ENCODE peak calls at places on chromosomes 3 and 15, in seven cellular contexts. M, C, R, A, P, I and Q are unnamed samples.

GRCh38 chr3:159852821-159853505 is 135.7 kb upstream of the IL12A start:
- DNase-seq in M (peak; percentile 50), C (no peak), R (peak; percentile 87), A (peak; percentile 60), P (peak; percentile 34), I (no peak), Q (no peak)

GRCh38 chr15:38128389-38128788 is 124.2 kb upstream of the SPRED1 start:
- DNase-seq in M (peak; percentile 68), C (no peak), R (no peak), A (no peak), P (no peak), I (no peak), Q (no peak)

GRCh38 chr3:155202626-155203025 is 90.9 kb downstream of the STRIT1 start:
- DNase-seq in M (peak; percentile 79), C (no peak), R (no peak), A (no peak), P (no peak), I (no peak), Q (no peak)

GRCh38 chr15:29451201-29451781 is 181.7 kb upstream of the NSMCE3 start:
- DNase-seq in M (no peak), C (no peak), R (no peak), A (peak; percentile 78), P (no peak), I (peak; percentile 44), Q (no peak)

GRCh38 chr15:79844221-79844620 is 52.6 kb downstream of the MTHFS start:
- DNase-seq in M (no peak), C (no peak), R (no peak), A (no peak), P (no peak), I (no peak), Q (no peak)

GRCh38 chr3:9949115-9949514 is 3.1 kb downstream of the PRRT3 start:
- DNase-seq in M (no peak), C (no peak), R (no peak), A (no peak), P (no peak), I (no peak), Q (no peak)

GRCh38 chr3:58176185-58176530 is 34.6 kb downstream of the DNASE1L3 start:
- DNase-seq in M (no peak), C (no peak), R (no peak), A (no peak), P (no peak), I (no peak), Q (no peak)

GRCh38 chr15:27482344-27482743 is 511.4 kb downstream of the GABRG3 start:
- DNase-seq in M (no peak), C (no peak), R (no peak), A (no peak), P (no peak), I (no peak), Q (no peak)

GRCh38 chr15:64851503-64851840 is 9.8 kb downstream of the PLEKHO2 start:
- DNase-seq in M (peak; percentile 90), C (no peak), R (no peak), A (peak; percentile 72), P (no peak), I (no peak), Q (no peak)

GRCh38 chr3:187014417-187014864 is 84.1 kb downstream of the ST6GAL1 start:
- DNase-seq in M (no peak), C (no peak), R (no peak), A (no peak), P (no peak), I (no peak), Q (no peak)

GRCh38 chr15:63981596-63982320 is 64.5 kb downstream of the DAPK2 start:
- DNase-seq in M (no peak), C (no peak), R (no peak), A (no peak), P (no peak), I (no peak), Q (no peak)

GRCh38 chr3:46947981-46948791 is 28.4 kb downstream of the CCDC12 start:
- DNase-seq in M (peak; percentile 28), C (peak; percentile 85), R (peak; percentile 82), A (no peak), P (peak; percentile 62), I (peak; percentile 89), Q (peak; percentile 82)

GRCh38 chr3:161108840-161109239 is 3.7 kb upstream of the B3GALNT1 start:
- DNase-seq in M (peak; percentile 80), C (no peak), R (no peak), A (no peak), P (no peak), I (peak; percentile 3), Q (no peak)

GRCh38 chr15:62847900-62848489 is 194.6 kb upstream of the TPM1 start:
- DNase-seq in M (peak; percentile 74), C (no peak), R (no peak), A (peak; percentile 90), P (peak; percentile 79), I (peak; percentile 89), Q (peak; percentile 24)

GRCh38 chr15:70197318-70197944 is 99.7 kb upstream of the TLE3 start:
- DNase-seq in M (no peak), C (no peak), R (no peak), A (no peak), P (no peak), I (no peak), Q (no peak)

GRCh38 chr15:70194266-70194665 is 96.5 kb upstream of the TLE3 start:
- DNase-seq in M (no peak), C (no peak), R (no peak), A (no peak), P (no peak), I (no peak), Q (no peak)

GRCh38 chr15:70196314-70197291 is 98.9 kb upstream of the TLE3 start:
- DNase-seq in M (peak; percentile 92), C (peak; percentile 41), R (peak; percentile 71), A (peak; percentile 91), P (peak; percentile 89), I (no peak), Q (no peak)

GRCh38 chr15:70195171-70195807 is 97.6 kb upstream of the TLE3 start:
- DNase-seq in M (no peak), C (no peak), R (no peak), A (no peak), P (no peak), I (no peak), Q (no peak)

DNA sequence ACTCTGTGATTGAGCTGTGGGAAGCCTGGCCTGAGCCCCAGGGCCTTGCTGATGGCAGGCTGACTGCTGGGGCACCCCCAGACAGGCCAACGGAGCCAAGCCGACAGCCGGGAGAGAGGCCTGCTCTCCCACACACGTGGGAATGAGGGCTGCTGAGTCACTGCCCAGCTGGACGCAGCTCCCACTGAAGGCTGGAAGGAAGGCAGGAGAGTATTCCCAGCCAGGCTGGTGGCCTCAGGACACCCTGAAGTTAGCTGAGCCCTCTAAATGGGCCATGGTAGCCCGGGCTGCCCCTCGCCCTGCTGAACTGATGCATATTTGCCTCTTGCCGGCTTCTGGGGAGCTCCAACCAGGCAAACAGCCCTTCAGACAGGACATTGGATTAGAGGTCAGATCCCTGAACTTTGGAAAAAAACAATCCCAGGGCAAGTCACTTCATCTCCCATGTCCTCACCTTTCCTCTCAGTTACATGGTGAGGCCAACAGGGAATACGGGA is 98.1 kb upstream of the TLE3 start:
- DNase-seq in M (peak; percentile 96), C (no peak), R (peak; percentile 72), A (no peak), P (peak; percentile 83), I (peak; percentile 20), Q (no peak)
- H3K4me1 ChIP-seq in M (peaks cover 19% of the 10 kb centered on the region), C (peaks cover 3% of the 10 kb centered on the region), R (peaks cover 19% of the 10 kb centered on the region), A (peaks cover 7% of the 10 kb centered on the region), P (peaks cover 46% of the 10 kb centered on the region), I (peaks cover 9% of the 10 kb centered on the region), Q (no peaks in the 10 kb centered on the region)

DNA sequence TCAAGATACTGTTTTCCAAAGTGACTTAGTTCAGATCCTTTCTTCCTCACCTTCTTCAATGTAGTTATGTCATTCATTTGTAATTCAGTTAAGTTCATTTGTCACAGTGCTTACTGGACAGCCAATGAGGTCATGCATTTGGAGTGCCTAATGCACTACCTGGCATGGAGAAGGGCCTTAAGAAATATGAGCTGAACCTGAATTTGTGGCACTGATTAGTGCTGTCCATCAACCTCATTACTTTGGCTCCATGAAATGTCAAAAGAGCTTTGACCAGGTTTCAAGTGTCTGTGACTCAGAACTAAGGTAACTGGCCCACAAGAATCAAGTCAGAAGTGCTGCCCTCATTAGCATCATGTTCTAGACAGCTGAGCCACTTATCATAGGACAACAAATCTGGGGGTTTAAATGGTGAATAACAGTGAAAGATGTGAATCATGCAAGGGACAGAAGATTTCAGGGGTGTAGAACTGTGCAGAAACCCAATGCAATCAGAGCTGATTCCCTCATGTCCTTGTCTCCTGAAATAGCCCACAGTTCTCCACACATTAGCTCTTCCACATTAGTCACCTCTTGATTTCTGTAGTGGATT is 38.5 kb downstream of the CHST2 start:
- DNase-seq in M (no peak), C (no peak), R (no peak), A (no peak), P (no peak), I (no peak), Q (no peak)
- H3K27ac ChIP-seq in M (peak overlapping the region; percentile 4), C (no peak overlapping the region), R (no peak overlapping the region), A (no peak overlapping the region), P (no peak overlapping the region), I (no peak overlapping the region), Q (no peak overlapping the region)

GRCh38 chr3:4583441-4583840 is 90.3 kb downstream of the ITPR1 start:
- DNase-seq in M (no peak), C (no peak), R (no peak), A (peak; percentile 18), P (no peak), I (no peak), Q (no peak)
- H3K4me3 ChIP-seq in M (no peak overlapping the region), C (no peak overlapping the region), R (no peak overlapping the region), A (no peak overlapping the region), P (no peak overlapping the region), I (no peak overlapping the region), Q (no peak overlapping the region)

GRCh38 chr3:142660904-142661303 is 62.9 kb upstream of the TRPC1 start:
- DNase-seq in M (no peak), C (no peak), R (no peak), A (no peak), P (no peak), I (no peak), Q (no peak)
- H3K4me1 ChIP-seq in M (no peaks in the 10 kb centered on the region), C (no peaks in the 10 kb centered on the region), R (no peaks in the 10 kb centered on the region), A (peaks cover 39% of the 10 kb centered on the region), P (peaks cover 22% of the 10 kb centered on the region), I (peaks cover 37% of the 10 kb centered on the region), Q (no peaks in the 10 kb centered on the region)

DNA sequence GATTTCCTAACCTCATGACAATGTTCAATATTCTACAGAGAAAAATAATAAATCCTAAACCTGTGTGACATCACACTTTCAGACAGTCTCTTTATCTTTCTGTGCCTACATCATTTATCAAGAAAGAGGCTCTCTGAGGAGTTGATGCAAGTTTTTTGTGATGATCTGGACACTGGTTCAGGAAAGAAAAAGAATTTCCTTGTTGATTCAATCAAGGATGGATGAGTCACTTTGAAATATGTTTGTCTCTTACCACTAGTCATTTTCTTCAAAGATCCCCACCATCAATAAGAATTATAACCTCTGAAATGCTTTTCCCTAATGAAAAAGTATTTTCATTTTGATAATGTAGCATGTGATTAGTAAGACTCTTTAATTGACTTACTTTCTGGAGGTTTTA is 404.6 kb downstream of the WDR72 start:
- DNase-seq in M (no peak), C (no peak), R (no peak), A (no peak), P (no peak), I (peak; percentile 21), Q (no peak)
- H3K27ac ChIP-seq in M (no peak overlapping the region), C (no peak overlapping the region), R (no peak overlapping the region), A (no peak overlapping the region), P (no peak overlapping the region), I (no peak overlapping the region), Q (no peak overlapping the region)